ENCODE peak calls at places on chromosome 6, in five cellular contexts. N is fibroblast of lung, W is mesothelial cell of epicardium, M is BE2C, Q is pancreas. D is an unnamed sample.

GRCh38 chr6:140001851-140002301 is 627.4 kb upstream of the CITED2 start:
- DNase-seq in W (no peak), Q (no peak), M (no peak), N (peak), D (no peak)

GRCh38 chr6:27834879-27835549 is 77.2 kb downstream of the OR2B2 start:
- DNase-seq in N (no peak), M (no peak), Q (no peak), W (no peak), D (no peak)

GRCh38 chr6:125207956-125208355 is 54.4 kb downstream of the TPD52L1 start:
- DNase-seq in W (no peak), N (peak), Q (no peak), M (no peak), D (no peak)

GRCh38 chr6:158073776-158074175 is 92.1 kb downstream of the SYNJ2 start:
- DNase-seq in Q (no peak), M (peak), W (no peak), N (peak), D (no peak)

GRCh38 chr6:9463311-9463710 is 951.6 kb downstream of the TFAP2A start:
- DNase-seq in W (no peak), M (no peak), Q (no peak), N (no peak), D (no peak)

GRCh38 chr6:3309391-3310050 is 50.8 kb downstream of the PSMG4 start:
- DNase-seq in Q (peak), N (no peak), W (no peak), M (no peak), D (no peak)

GRCh38 chr6:167485186-167485978 is 160.5 kb downstream of the TTLL2 start:
- DNase-seq in W (no peak), N (peak), M (no peak), Q (no peak), D (no peak)

GRCh38 chr6:102677225-102677624 is 1283.7 kb downstream of the GRIK2 start:
- DNase-seq in Q (no peak), W (no peak), M (no peak), N (no peak), D (no peak)

GRCh38 chr6:84033523-84034451 is at the start of gene MRAP2:
- DNase-seq in W (peak), Q (peak), M (peak), N (no peak), D (no peak)

GRCh38 chr6:35096129-35096852 is 44.8 kb downstream of the TCP11 start:
- DNase-seq in N (peak), W (no peak), Q (no peak), M (no peak), D (peak)

GRCh38 chr6:16320533-16321340 is 82.3 kb downstream of the GMPR start:
- DNase-seq in M (no peak), W (no peak), Q (no peak), N (peak), D (no peak)

GRCh38 chr6:46773201-46773855 is 19.9 kb upstream of the MEP1A start:
- DNase-seq in W (no peak), Q (no peak), M (no peak), N (no peak), D (no peak)

GRCh38 chr6:5173862-5174643 is 86.7 kb downstream of the LYRM4 start:
- DNase-seq in Q (no peak), M (no peak), W (no peak), N (no peak), D (no peak)

GRCh38 chr6:144477841-144478240 is 192.7 kb downstream of the UTRN start:
- DNase-seq in Q (no peak), W (no peak), M (no peak), N (no peak), D (no peak)
- TF ChIP-seq CTCF in Q (no peak), W (no peak), M (no peak), N (no peak), D (no peak)

GRCh38 chr6:17725083-17725482 is 18.4 kb upstream of the NUP153 start:
- DNase-seq in W (peak), Q (no peak), N (peak), M (peak), D (peak)
- TF ChIP-seq CTCF in W (no peak), Q (no peak), N (no peak), M (no peak), D (no peak)

DNA sequence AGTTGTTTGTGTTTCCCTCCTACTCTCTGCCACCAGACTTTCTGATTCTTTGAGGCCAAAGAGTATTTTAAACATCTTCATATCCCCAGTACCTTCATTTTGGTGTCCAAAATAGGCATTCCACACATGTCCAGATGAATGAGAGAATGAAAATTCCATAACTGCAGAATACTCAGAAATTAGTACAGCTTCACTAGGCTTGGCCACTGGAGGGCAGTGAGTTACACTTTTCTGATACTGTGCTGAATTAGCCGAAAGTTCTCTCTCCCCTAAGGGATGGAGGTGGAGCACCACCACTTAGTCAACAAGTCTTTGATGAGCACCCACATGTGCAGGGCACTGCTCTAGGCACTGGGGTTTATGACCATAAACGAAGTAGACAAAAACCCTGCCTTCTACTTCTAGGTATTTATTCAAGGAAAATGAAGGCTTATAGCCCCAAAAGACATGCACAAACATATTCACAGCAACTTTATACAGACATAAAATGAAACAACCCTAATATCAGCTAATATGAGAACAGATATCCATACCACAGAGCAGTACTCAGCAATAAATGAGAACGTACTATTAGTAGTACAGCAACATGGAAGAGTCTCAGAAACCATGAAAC is 46.1 kb upstream of the TMEM217 start:
- DNase-seq in Q (no peak), N (peak), M (peak), W (no peak), D (no peak)
- TF ChIP-seq CTCF in Q (no peak), N (peak), M (peak), W (no peak), D (peak)

GRCh38 chr6:90098637-90099036 is 198.0 kb downstream of the BACH2 start:
- DNase-seq in Q (no peak), W (no peak), N (no peak), M (no peak), D (no peak)

GRCh38 chr6:90096818-90097217 is 199.8 kb downstream of the BACH2 start:
- DNase-seq in Q (no peak), N (no peak), W (no peak), M (no peak), D (no peak)

GRCh38 chr6:90097357-90097756 is 199.3 kb downstream of the BACH2 start:
- DNase-seq in M (no peak), Q (no peak), W (no peak), N (peak), D (no peak)

GRCh38 chr6:90100059-90100665 is 196.5 kb downstream of the BACH2 start:
- DNase-seq in Q (no peak), M (no peak), W (no peak), N (peak), D (no peak)

GRCh38 chr6:90098025-90098474 is 198.6 kb downstream of the BACH2 start:
- DNase-seq in N (peak), Q (peak), W (no peak), M (no peak), D (no peak)
- TF ChIP-seq CTCF in N (peak), Q (no peak), W (no peak), M (peak), D (peak)

GRCh38 chr6:64717281-64717680 is 989.7 kb downstream of the EYS start:
- DNase-seq in M (no peak), N (no peak), W (no peak), Q (no peak), D (no peak)
- TF ChIP-seq CTCF in M (no peak), N (no peak), W (no peak), Q (no peak), D (no peak)

GRCh38 chr6:68196645-68197044 is 438.4 kb upstream of the ADGRB3 start:
- DNase-seq in N (peak), M (peak), Q (no peak), W (no peak), D (no peak)
- TF ChIP-seq CTCF in N (no peak), M (peak), Q (no peak), W (no peak), D (peak)

DNA sequence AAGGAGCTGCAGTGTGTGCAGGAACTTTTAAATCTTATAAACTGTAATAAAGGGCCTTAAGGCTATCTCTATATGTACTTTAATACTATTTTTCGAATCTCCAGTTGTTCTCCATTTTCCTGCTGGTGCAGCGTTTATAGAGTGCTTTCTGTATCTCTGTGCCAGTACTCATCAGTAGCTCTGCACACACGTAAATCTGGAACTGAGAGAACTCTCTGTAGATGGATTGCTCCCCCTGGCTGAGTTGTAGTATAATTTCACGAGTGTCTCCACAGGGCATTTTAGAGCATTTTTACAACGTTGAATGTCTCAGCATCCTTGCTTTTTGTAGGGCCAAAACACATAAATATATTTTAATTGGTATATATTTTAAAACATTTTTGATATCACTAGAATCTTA is 256.5 kb downstream of the TRDN start:
- DNase-seq in M (no peak), W (no peak), N (peak), Q (no peak), D (no peak)
- TF ChIP-seq CTCF in M (no peak), W (no peak), N (no peak), Q (no peak), D (peak)

DNA sequence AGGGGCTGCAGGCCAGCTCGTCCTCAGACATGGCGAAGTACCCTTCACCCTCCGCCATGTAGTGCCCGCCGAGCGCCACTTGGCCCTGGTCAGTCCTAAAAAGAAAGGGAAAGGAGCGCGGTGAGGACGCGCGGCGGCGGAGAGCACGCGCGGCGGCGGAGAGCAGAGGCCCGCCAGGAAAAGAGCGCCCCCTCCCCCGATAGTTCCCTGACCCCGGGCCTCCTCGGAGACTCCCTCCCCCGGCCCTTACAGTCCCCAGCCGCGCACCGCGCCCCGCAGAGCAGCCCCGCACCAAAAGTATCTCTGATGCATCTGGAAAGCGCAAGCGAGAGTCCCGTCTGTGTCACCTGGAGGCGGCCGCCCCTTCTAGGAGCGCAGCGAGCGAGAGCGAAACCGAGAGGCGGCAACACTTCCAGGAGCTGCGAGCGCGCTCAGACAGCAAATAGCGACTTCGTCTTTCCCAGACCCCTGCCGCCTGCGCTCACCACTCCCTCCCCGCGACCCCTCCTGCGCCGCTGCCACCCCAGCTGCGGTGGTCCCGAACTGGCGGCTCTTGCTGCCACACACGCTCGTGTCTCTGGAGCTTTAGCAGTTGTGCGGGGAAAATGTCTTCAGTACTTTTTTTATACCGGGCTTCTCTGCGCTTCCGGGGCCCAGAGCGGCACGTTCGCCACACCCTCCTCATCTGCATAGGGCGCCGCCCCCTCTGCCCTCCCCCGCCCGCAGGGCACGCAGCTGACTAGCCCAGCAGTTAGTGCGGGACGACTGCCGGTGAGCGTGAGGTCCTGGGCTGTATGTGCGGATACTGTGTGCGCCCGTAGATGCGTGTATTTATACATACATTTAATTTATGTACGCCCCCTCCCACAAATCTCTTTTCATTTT is at the start of gene TENT5A:
- DNase-seq in W (peak), Q (peak), N (peak), M (peak), D (peak)
- TF ChIP-seq CTCF in W (no peak), Q (no peak), N (no peak), M (peak), D (no peak)

GRCh38 chr6:41071501-41071922 is 644 bp downstream of the OARD1 start:
- DNase-seq in Q (no peak), N (no peak), W (no peak), M (no peak), D (no peak)
- TF ChIP-seq CTCF in Q (no peak), N (no peak), W (no peak), M (peak), D (no peak)

D was measured in D721Med.